ENCODE peak calls at places on chromosome 18, in four cellular contexts. O is ovary, P is heart left ventricle, L is left ventricle myocardium inferior. S is an unnamed sample.

GRCh38 chr18:10726198-10727068 is 200.6 kb downstream of the NAPG start:
- DNase-seq in P (no peak), L (no peak), O (no peak), S (peak; percentile 23)

GRCh38 chr18:25166113-25166512 is 185.9 kb downstream of the ZNF521 start:
- DNase-seq in L (no peak), O (no peak), P (no peak), S (no peak)

GRCh38 chr18:34787931-34788532 is 77.9 kb downstream of the DTNA start:
- DNase-seq in O (peak; percentile 33), L (no peak), P (peak; percentile 32), S (no peak)

GRCh38 chr18:48363167-48363566 is 46.0 kb downstream of the ZBTB7C start:
- DNase-seq in L (no peak), P (no peak), O (no peak), S (no peak)

GRCh38 chr18:36544036-36544725 is 246.7 kb downstream of the FHOD3 start:
- DNase-seq in P (no peak), L (no peak), O (peak; percentile 19), S (peak; percentile 20)

GRCh38 chr18:48597671-48598070 is 58.8 kb downstream of the CTIF start:
- DNase-seq in L (no peak), O (no peak), P (no peak), S (no peak)

GRCh38 chr18:42929857-42930256 is 185.6 kb downstream of the RIT2 start:
- DNase-seq in P (no peak), L (no peak), O (no peak), S (no peak)

GRCh38 chr18:68588169-68588568 is 126.7 kb downstream of the TMX3 start:
- DNase-seq in P (no peak), O (no peak), L (no peak), S (no peak)

GRCh38 chr18:32289480-32290075 is 99.7 kb downstream of the MEP1B start:
- DNase-seq in P (peak; percentile 33), L (no peak), O (no peak), S (peak; percentile 53)

GRCh38 chr18:48979944-48980890 is 29.5 kb upstream of the SMAD7 start:
- DNase-seq in L (no peak), P (no peak), O (no peak), S (no peak)

GRCh38 chr18:58045265-58046086 is 1.4 kb downstream of the NEDD4L start:
- DNase-seq in O (peak; percentile 41), P (peak; percentile 19), L (no peak), S (peak; percentile 17)

GRCh38 chr18:78915446-78916008 is 64.1 kb upstream of the SALL3 start:
- DNase-seq in O (no peak), L (no peak), P (no peak), S (no peak)

GRCh38 chr18:59582395-59582794 is 114.8 kb downstream of the CCBE1 start:
- DNase-seq in O (no peak), P (no peak), L (no peak), S (no peak)

GRCh38 chr18:22932885-22933205 is 283 bp upstream of the RBBP8 start:
- DNase-seq in O (no peak), P (no peak), L (no peak), S (no peak)

GRCh38 chr18:60943297-60943696 is 389.9 kb upstream of the CDH20 start:
- DNase-seq in O (no peak), P (no peak), L (no peak), S (no peak)

GRCh38 chr18:14124689-14125088 is 7.5 kb downstream of the ZNF519 start:
- DNase-seq in O (no peak), L (no peak), P (no peak), S (no peak)

GRCh38 chr18:49406863-49407262 is 53.6 kb downstream of the DYM start:
- DNase-seq in P (no peak), L (no peak), O (no peak), S (no peak)

GRCh38 chr18:28855524-28855923 is 678.6 kb upstream of the CDH2 start:
- DNase-seq in L (no peak), O (no peak), P (no peak), S (no peak)

GRCh38 chr18:12886498-12887126 is 2.6 kb upstream of the PTPN2 start:
- DNase-seq in P (no peak), O (no peak), L (no peak), S (no peak)

GRCh38 chr18:13454363-13455150 is 236.0 kb downstream of the LDLRAD4 start:
- DNase-seq in P (no peak), O (no peak), L (no peak), S (no peak)

GRCh38 chr18:12034241-12035100 is 53.2 kb downstream of the IMPA2 start:
- DNase-seq in L (no peak), O (no peak), P (peak; percentile 11), S (no peak)

GRCh38 chr18:44636241-44636640 is 44.4 kb upstream of the SETBP1 start:
- DNase-seq in L (no peak), P (no peak), O (no peak), S (no peak)

GRCh38 chr18:35073186-35074105 is 32.2 kb downstream of the MAPRE2 start:
- DNase-seq in L (no peak), P (no peak), O (no peak), S (no peak)

GRCh38 chr18:24027156-24027555 is 12.6 kb downstream of the TTC39C start:
- DNase-seq in L (peak; percentile 29), P (no peak), O (peak; percentile 62), S (peak; percentile 22)

GRCh38 chr18:70288851-70289328 is at the start of gene SOCS6:
- DNase-seq in O (peak; percentile 58), P (peak; percentile 67), L (peak; percentile 66), S (peak; percentile 59)

GRCh38 chr18:41043876-41044275 is 911.2 kb upstream of the PIK3C3 start:
- DNase-seq in O (no peak), L (no peak), P (no peak), S (no peak)

GRCh38 chr18:23438046-23438377 is 15.1 kb upstream of the RIOK3 start:
- DNase-seq in L (no peak), P (no peak), O (no peak), S (no peak)

GRCh38 chr18:44500820-44501670 is 179.6 kb upstream of the SETBP1 start:
- DNase-seq in O (no peak), P (no peak), L (no peak), S (no peak)

GRCh38 chr18:75916641-75916982 is 489.1 kb upstream of the SMIM21 start:
- DNase-seq in L (no peak), P (no peak), O (no peak), S (no peak)
- H3K4me3 ChIP-seq in L (peak overlapping the region; percentile 65), P (peak overlapping the region; percentile 50), O (peak overlapping the region; percentile 37), S (peak overlapping the region; percentile 50)

GRCh38 chr18:56648307-56648706 is 2.9 kb upstream of the WDR7 start:
- DNase-seq in O (no peak), L (no peak), P (no peak), S (no peak)

GRCh38 chr18:56650056-56650455 is 1.1 kb upstream of the WDR7 start:
- DNase-seq in L (no peak), P (no peak), O (no peak), S (no peak)

GRCh38 chr18:56652802-56653201 is 1.6 kb downstream of the WDR7 start:
- DNase-seq in P (no peak), O (no peak), L (no peak), S (no peak)

GRCh38 chr18:56651771-56652092 is 573 bp downstream of the WDR7 start:
- DNase-seq in P (no peak), L (no peak), O (no peak), S (no peak)

GRCh38 chr18:56650944-56651770 is at the start of gene WDR7:
- DNase-seq in O (peak; percentile 94), L (peak; percentile 96), P (peak; percentile 98), S (peak; percentile 98)
- TF ChIP-seq CTCF in O (no peak), L (peak; percentile 31), P (no peak), S (peak; percentile 41)

GRCh38 chr18:2848145-2848878 is 1.5 kb downstream of the EMILIN2 start:
- DNase-seq in L (no peak), P (no peak), O (no peak), S (no peak)

GRCh38 chr18:2853173-2853925 is 6.5 kb downstream of the EMILIN2 start:
- DNase-seq in P (no peak), L (no peak), O (no peak), S (no peak)

GRCh38 chr18:2851771-2852170 is 5.0 kb downstream of the EMILIN2 start:
- DNase-seq in O (no peak), P (no peak), L (no peak), S (no peak)

GRCh38 chr18:2848879-2849254 is 2.1 kb downstream of the EMILIN2 start:
- DNase-seq in O (no peak), P (no peak), L (no peak), S (no peak)

GRCh38 chr18:2850816-2851215 is 4.0 kb downstream of the EMILIN2 start:
- DNase-seq in P (no peak), L (no peak), O (no peak), S (no peak)
- H3K27me3 ChIP-seq in P (peaks cover 5% of the 10 kb centered on the region), L (peaks cover 55% of the 10 kb centered on the region), O (no peaks in the 10 kb centered on the region), S (peaks cover 28% of the 10 kb centered on the region)

GRCh38 chr18:2714140-2714539 is 58.6 kb downstream of the SMCHD1 start:
- DNase-seq in O (no peak), L (no peak), P (no peak), S (no peak)
- H3K4me3 ChIP-seq in O (no peak overlapping the region), L (no peak overlapping the region), P (no peak overlapping the region), S (no peak overlapping the region)

GRCh38 chr18:54444309-54444914 is 86.7 kb downstream of the C18orf54 start:
- DNase-seq in L (peak; percentile 18), P (peak; percentile 23), O (peak; percentile 24), S (peak; percentile 19)
- TF ChIP-seq CTCF in L (peak; percentile 69), P (peak; percentile 69), O (no peak), S (peak; percentile 68)

GRCh38 chr18:63977040-63977439 is 7.2 kb downstream of the SERPINB8 start:
- DNase-seq in P (no peak), O (no peak), L (no peak), S (no peak)

GRCh38 chr18:63980027-63980426 is 10.1 kb downstream of the SERPINB8 start:
- DNase-seq in P (no peak), O (no peak), L (no peak), S (no peak)

GRCh38 chr18:63980896-63981454 is 11.1 kb downstream of the SERPINB8 start:
- DNase-seq in P (no peak), L (no peak), O (no peak), S (no peak)

GRCh38 chr18:63981719-63982118 is 11.8 kb downstream of the SERPINB8 start:
- DNase-seq in L (no peak), O (no peak), P (no peak), S (no peak)

DNA sequence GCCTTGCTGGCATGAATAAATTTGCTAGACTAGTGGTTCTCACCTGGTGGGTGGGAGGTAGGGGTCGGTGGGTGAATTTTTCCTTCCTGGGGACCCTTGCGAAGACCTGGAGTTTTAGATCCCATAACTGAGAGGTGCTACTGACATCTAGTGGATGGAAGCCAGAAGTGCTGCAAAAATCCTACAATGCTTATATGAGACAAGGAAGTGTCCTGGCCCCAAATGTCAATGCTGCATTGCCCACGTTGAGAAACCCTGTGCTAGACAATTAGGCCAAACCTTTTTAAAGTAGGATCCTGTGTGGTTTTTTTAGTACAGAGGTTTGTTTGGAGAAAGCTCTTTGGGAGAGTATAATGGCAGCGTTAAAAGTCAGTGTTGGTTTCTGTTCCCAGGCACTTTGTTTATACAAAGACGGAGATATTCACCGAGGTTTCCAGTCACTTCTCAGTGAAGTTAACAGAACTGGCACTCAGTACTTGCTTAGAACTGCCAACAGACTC is 9.6 kb downstream of the SERPINB8 start:
- DNase-seq in L (no peak), O (no peak), P (peak; percentile 34), S (no peak)
- H3K27me3 ChIP-seq in L (no peaks in the 10 kb centered on the region), O (no peaks in the 10 kb centered on the region), P (no peaks in the 10 kb centered on the region), S (no peaks in the 10 kb centered on the region)

GRCh38 chr18:46152436-46152807 is 48.2 kb downstream of the HAUS1 start:
- DNase-seq in L (peak; percentile 51), O (no peak), P (no peak), S (peak; percentile 52)
- H3K4me3 ChIP-seq in L (no peak overlapping the region), O (no peak overlapping the region), P (no peak overlapping the region), S (no peak overlapping the region)

GRCh38 chr18:8982416-8983183 is 119.9 kb upstream of the NDUFV2 start:
- DNase-seq in P (no peak), O (no peak), L (no peak), S (no peak)
- TF ChIP-seq CTCF in P (peak; percentile 44), O (no peak), L (peak; percentile 48), S (peak; percentile 48)